ENCODE peak calls at places on chromosome 3, in nine cellular contexts. E is ovary, O is GM12878, J is uterus, V is esophagus squamous epithelium, K is H1, I is Peyer's patch, M is body of pancreas, S is tibial nerve. Z is an unnamed sample.

GRCh38 chr3:172634948-172635347 is 75.9 kb downstream of the NCEH1 start:
- DNase-seq in E (no peak), O (no peak), J (no peak), V (no peak), K (no peak), I (no peak), M (no peak), S (no peak), Z (no peak)

GRCh38 chr3:168671091-168671490 is 575.4 kb upstream of the GOLIM4 start:
- DNase-seq in E (no peak), O (no peak), J (no peak), V (no peak), K (no peak), I (no peak), M (no peak), S (no peak), Z (no peak)

GRCh38 chr3:117035785-117036184 is 326.2 kb downstream of the TUSC7 start:
- DNase-seq in E (no peak), O (no peak), J (no peak), V (no peak), K (no peak), I (no peak), M (no peak), S (no peak), Z (no peak)

GRCh38 chr3:171172070-171172469 is 145.6 kb upstream of the SLC2A2 start:
- DNase-seq in E (no peak), O (no peak), J (no peak), V (no peak), K (peak), I (no peak), M (no peak), S (no peak), Z (no peak)

GRCh38 chr3:60301142-60301541 is 950.1 kb downstream of the FHIT start:
- DNase-seq in E (no peak), O (no peak), J (no peak), V (no peak), K (no peak), I (no peak), M (no peak), S (no peak), Z (peak)

GRCh38 chr3:185473290-185473815 is 25.5 kb downstream of the TMEM41A start:
- DNase-seq in E (no peak), O (no peak), J (no peak), V (no peak), K (no peak), I (no peak), M (no peak), S (no peak), Z (peak)

GRCh38 chr3:196273655-196274054 is 13.9 kb downstream of the PCYT1A start:
- DNase-seq in E (no peak), O (no peak), J (no peak), V (no peak), K (no peak), I (no peak), M (no peak), S (no peak), Z (no peak)

GRCh38 chr3:57227930-57228733 is 603 bp downstream of the APPL1 start:
- DNase-seq in E (peak), O (no peak), J (peak), V (no peak), K (peak), I (peak), M (peak), S (no peak), Z (peak)

GRCh38 chr3:152328841-152329240 is 60.1 kb downstream of the MBNL1 start:
- DNase-seq in E (no peak), O (no peak), J (no peak), V (no peak), K (no peak), I (no peak), M (no peak), S (no peak), Z (peak)

GRCh38 chr3:81274671-81275070 is 486.8 kb downstream of the GBE1 start:
- DNase-seq in E (no peak), O (no peak), J (no peak), V (no peak), K (no peak), I (no peak), M (no peak), S (no peak), Z (no peak)

GRCh38 chr3:71581451-71581980 is 2.0 kb downstream of the FOXP1 start:
- DNase-seq in E (peak), O (no peak), J (peak), V (no peak), K (peak), I (peak), M (peak), S (no peak), Z (peak)

GRCh38 chr3:115494826-115495225 is 128.5 kb upstream of the GAP43 start:
- DNase-seq in E (no peak), O (no peak), J (no peak), V (no peak), K (no peak), I (no peak), M (no peak), S (no peak), Z (no peak)

GRCh38 chr3:69196876-69197275 is 74.5 kb upstream of the LMOD3 start:
- DNase-seq in E (no peak), O (no peak), J (no peak), V (no peak), K (no peak), I (no peak), M (no peak), S (no peak), Z (no peak)

GRCh38 chr3:40899286-40899712 is 300.0 kb upstream of the CTNNB1 start:
- DNase-seq in E (no peak), O (no peak), J (no peak), V (no peak), K (no peak), I (no peak), M (no peak), S (no peak), Z (no peak)

GRCh38 chr3:30112904-30113484 is 493.4 kb upstream of the TGFBR2 start:
- DNase-seq in E (no peak), O (no peak), J (no peak), V (no peak), K (no peak), I (no peak), M (no peak), S (no peak), Z (no peak)

GRCh38 chr3:187101184-187102072 is 37.9 kb downstream of the RPL39L start:
- DNase-seq in E (peak), O (no peak), J (peak), V (no peak), K (no peak), I (peak), M (peak), S (peak), Z (peak)

GRCh38 chr3:158748237-158748828 is 16.1 kb upstream of the RARRES1 start:
- DNase-seq in E (no peak), O (no peak), J (no peak), V (no peak), K (no peak), I (no peak), M (no peak), S (peak), Z (no peak)

GRCh38 chr3:114861666-114862065 is 285.4 kb downstream of the ZBTB20 start:
- DNase-seq in E (no peak), O (no peak), J (no peak), V (no peak), K (no peak), I (no peak), M (no peak), S (no peak), Z (no peak)

GRCh38 chr3:188946351-188946750 is 225.4 kb upstream of the TPRG1 start:
- DNase-seq in E (no peak), O (no peak), J (no peak), V (no peak), K (no peak), I (no peak), M (no peak), S (no peak), Z (no peak)

GRCh38 chr3:151327571-151328198 is 1.7 kb downstream of the P2RY13 start:
- DNase-seq in E (no peak), O (no peak), J (no peak), V (no peak), K (no peak), I (no peak), M (no peak), S (no peak), Z (no peak)

GRCh38 chr3:140363801-140364200 is 314.1 kb upstream of the TRIM42 start:
- DNase-seq in E (peak), O (no peak), J (no peak), V (no peak), K (no peak), I (no peak), M (no peak), S (no peak), Z (no peak)

GRCh38 chr3:127113571-127113891 is 79.4 kb upstream of the PRR23E start:
- DNase-seq in E (no peak), O (no peak), J (no peak), V (no peak), K (no peak), I (no peak), M (no peak), S (no peak), Z (no peak)

GRCh38 chr3:12869025-12869695 is 27.8 kb upstream of the RPL32 start:
- DNase-seq in E (peak), O (no peak), J (peak), V (no peak), K (peak), I (peak), M (peak), S (no peak), Z (no peak)

GRCh38 chr3:44477312-44478030 is at the start of gene ZNF445:
- DNase-seq in E (peak), O (no peak), J (peak), V (no peak), K (peak), I (peak), M (peak), S (peak), Z (peak)

GRCh38 chr3:124886168-124887051 is 755 bp downstream of the ITGB5 start:
- DNase-seq in E (peak), O (no peak), J (peak), V (no peak), K (peak), I (no peak), M (peak), S (no peak), Z (peak)

GRCh38 chr3:11513817-11514135 is 129.9 kb downstream of the VGLL4 start:
- DNase-seq in E (no peak), O (no peak), J (no peak), V (no peak), K (no peak), I (no peak), M (no peak), S (no peak), Z (no peak)

GRCh38 chr3:72549819-72550581 is 298.2 kb downstream of the SHQ1 start:
- DNase-seq in E (no peak), O (no peak), J (no peak), V (no peak), K (no peak), I (no peak), M (no peak), S (no peak), Z (no peak)

GRCh38 chr3:151439652-151440125 is 21.2 kb downstream of the IGSF10 start:
- DNase-seq in E (no peak), O (no peak), J (no peak), V (no peak), K (no peak), I (no peak), M (peak), S (no peak), Z (peak)

DNA sequence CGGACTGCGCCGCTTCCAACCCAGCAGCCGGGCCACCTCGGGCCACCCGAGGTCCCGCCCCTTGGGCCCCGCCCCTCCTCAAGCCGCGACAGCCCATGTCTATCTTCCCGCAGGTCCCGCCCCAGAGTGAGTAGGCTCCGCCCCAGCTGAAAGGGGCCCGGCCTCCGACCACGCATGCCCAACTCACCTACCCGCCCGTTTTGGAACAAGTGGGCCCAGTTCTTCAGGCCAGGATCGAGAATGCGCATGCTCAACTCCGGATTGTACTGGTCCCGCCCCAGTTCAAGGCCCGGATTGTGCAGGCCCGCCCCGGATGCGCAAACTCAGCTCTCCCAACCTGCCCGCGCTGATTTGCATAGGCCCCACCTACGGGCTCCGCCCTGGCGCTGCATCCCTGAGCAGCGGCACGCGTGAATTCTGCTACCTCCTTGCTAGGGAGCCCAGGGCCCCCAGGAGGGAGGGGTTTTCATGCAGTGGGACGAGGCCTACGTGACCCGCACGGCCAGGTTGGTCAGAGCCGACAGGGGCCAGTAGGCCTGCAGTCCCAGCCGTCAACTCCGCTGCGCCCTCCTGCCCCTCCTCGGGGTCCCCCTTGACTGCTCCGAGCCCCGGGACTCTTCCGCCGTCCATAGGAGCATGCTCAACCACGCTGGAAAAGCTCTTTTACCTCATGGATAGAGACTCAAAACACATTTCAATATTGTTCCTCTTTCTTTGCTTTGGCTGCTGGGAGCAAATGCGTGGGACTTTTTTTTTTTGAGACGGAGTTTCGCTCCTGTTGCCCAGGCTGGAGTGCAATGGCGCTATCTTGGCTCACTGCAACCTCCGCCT is at the start of gene PFKFB4:
- DNase-seq in E (peak), O (peak), J (peak), V (peak), K (peak), I (peak), M (peak), S (peak), Z (peak)
- TF ChIP-seq POLR2A in E (no peak), O (peak), J (peak), V (peak), K (peak), I (no peak), M (no peak), S (peak), Z (no peak)

GRCh38 chr3:149378420-149379388 is 1.3 kb upstream of the TM4SF1 start:
- DNase-seq in E (no peak), O (no peak), J (no peak), V (no peak), K (no peak), I (no peak), M (no peak), S (no peak), Z (no peak)

GRCh38 chr3:149375824-149376196 is 1.6 kb downstream of the TM4SF1 start:
- DNase-seq in E (no peak), O (no peak), J (no peak), V (no peak), K (no peak), I (no peak), M (no peak), S (no peak), Z (no peak)

GRCh38 chr3:149375164-149375823 is 2.2 kb downstream of the TM4SF1 start:
- DNase-seq in E (no peak), O (no peak), J (no peak), V (no peak), K (no peak), I (no peak), M (no peak), S (no peak), Z (no peak)

GRCh38 chr3:149376728-149377407 is 581 bp downstream of the TM4SF1 start:
- DNase-seq in E (no peak), O (no peak), J (no peak), V (no peak), K (no peak), I (no peak), M (peak), S (no peak), Z (no peak)

GRCh38 chr3:149377408-149378111 is at the start of gene TM4SF1:
- DNase-seq in E (peak), O (no peak), J (peak), V (no peak), K (no peak), I (no peak), M (peak), S (peak), Z (peak)
- TF ChIP-seq POLR2A in E (no peak), O (no peak), J (peak), V (peak), K (no peak), I (peak), M (peak), S (peak), Z (peak)

DNA sequence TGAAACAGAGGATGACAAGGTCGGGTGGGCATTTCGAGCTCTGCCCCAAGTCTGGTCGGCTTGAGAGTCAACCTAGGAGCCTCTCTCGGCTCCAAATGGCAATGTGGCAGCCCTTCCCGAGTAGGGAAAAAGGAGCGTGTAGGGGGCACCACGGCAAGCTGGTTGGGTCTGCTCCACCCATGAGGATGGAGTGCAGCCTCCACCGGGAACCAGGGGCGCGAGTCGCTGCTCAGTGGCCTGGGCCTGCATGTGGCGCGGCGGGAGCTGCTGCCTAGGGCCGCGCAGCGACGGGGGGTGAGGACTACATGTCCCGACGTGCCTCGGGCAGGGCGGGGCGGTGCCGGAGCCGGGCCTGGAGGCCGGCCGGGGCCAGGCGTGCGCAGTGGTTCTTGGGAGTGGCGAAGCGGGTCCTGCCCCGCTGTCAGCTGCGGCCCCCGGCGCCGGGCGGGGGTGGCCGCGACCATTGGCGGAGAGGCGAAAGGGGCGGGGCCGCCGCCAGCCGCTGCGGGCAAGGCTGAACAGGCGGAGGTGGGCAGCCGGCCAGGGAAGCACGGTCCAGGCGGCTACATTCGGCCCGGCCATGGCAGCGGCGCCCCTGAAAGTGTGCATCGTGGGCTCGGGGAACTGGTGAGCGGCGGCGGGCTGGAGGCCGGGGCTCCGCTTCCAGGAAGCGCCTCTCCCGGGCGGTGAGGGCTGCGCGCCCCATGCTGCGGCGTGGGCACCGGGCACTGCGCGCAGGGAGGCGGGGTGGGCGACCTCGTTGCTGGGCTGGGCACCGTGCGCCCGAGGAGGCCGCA is at the start of gene GPD1L:
- DNase-seq in E (peak), O (peak), J (peak), V (peak), K (peak), I (peak), M (peak), S (peak), Z (peak)
- TF ChIP-seq POLR2A in E (no peak), O (peak), J (peak), V (peak), K (no peak), I (peak), M (peak), S (peak), Z (peak)

DNA sequence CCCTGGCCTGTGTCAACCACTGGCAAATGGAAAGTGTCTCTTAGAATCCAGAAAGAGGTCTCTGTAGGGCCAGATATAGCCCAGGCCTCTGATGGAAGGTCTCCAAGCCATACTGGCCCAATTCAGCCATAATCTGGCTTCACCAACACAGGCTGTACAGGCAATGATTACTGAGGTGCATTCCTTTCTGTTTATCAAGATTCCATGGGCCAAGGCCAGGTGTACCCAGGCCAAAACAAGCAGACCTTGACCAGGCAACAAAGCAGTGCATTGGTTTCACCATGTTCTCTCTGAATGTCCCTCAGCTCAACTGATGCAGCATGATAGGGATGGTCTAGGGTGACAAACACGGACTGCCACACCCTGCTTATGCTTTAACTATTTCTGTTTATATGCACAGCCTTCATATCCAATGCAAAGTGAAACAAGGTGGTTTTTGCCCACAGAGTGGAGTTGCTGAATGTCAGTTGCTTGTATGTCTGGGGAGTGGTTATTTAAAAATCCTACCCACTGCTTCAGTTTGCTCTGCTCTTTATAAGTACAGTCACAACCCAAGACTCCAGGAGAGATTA is 25.2 kb downstream of the CCNL1 start:
- DNase-seq in E (no peak), O (no peak), J (no peak), V (no peak), K (no peak), I (no peak), M (peak), S (peak), Z (no peak)
- TF ChIP-seq POLR2A in E (no peak), O (no peak), J (no peak), V (no peak), K (no peak), I (peak), M (no peak), S (no peak), Z (no peak)

GRCh38 chr3:123700791-123701712 is 116.2 kb upstream of the HACD2 start:
- DNase-seq in E (peak), O (no peak), J (peak), V (no peak), K (no peak), I (no peak), M (no peak), S (no peak), Z (no peak)
- TF ChIP-seq POLR2A in E (no peak), O (no peak), J (peak), V (peak), K (no peak), I (no peak), M (no peak), S (no peak), Z (no peak)

DNA sequence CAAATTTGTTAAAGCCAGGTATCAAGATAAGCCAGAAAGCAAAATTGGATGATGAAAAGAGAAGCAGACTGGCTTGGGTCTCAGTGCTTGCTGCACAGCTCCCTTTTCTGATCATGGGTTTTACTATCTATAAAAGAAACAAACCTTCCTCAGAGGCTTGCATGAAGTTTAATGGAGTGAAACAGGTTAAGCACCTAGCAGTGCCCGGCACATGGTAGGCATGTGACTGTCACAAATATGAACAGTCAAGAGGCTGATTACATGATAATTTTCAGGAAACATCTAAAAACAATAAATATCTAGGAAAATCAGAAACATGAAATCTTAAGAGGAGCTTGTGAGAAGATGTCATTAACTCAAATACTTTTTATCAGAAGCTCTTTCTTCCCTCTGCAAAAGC is 519.2 kb downstream of the EPHB1 start:
- DNase-seq in E (no peak), O (no peak), J (no peak), V (no peak), K (no peak), I (no peak), M (no peak), S (no peak), Z (no peak)
- TF ChIP-seq POLR2A in E (no peak), O (no peak), J (no peak), V (no peak), K (no peak), I (no peak), M (no peak), S (no peak), Z (no peak)